ENCODE peak calls at places on chromosomes 6 and 20, in five cellular contexts. S, T, B, F and A are unnamed samples.

GRCh38 chr6:75368864-75369402 is 84.3 kb upstream of the TMEM30A start:
- DNase-seq in B (no peak), S (no peak), F (no peak), T (no peak), A (no peak)

GRCh38 chr6:47168176-47168575 is 126.0 kb upstream of the ADGRF1 start:
- DNase-seq in B (no peak), F (peak), S (no peak), T (peak), A (no peak)

GRCh38 chr6:136822379-136823127 is at the start of gene PEX7:
- DNase-seq in S (peak), F (peak), T (peak), B (peak), A (peak)

GRCh38 chr6:10303806-10304520 is 110.9 kb downstream of the TFAP2A start:
- DNase-seq in F (no peak), T (no peak), B (no peak), S (no peak), A (no peak)

GRCh38 chr6:26016326-26017275 is 54.0 kb downstream of the TRIM38 start:
- DNase-seq in F (no peak), B (no peak), S (no peak), T (peak), A (no peak)

GRCh38 chr6:4010682-4011081 is 68.3 kb downstream of the FAM217A start:
- DNase-seq in B (no peak), F (no peak), T (no peak), S (no peak), A (no peak)

GRCh38 chr6:3882865-3883264 is 33.7 kb downstream of the FAM50B start:
- DNase-seq in S (no peak), F (no peak), B (no peak), T (no peak), A (no peak)

GRCh38 chr20:53258741-53259140 is 286.6 kb downstream of the TSHZ2 start:
- DNase-seq in B (no peak), T (no peak), S (no peak), F (peak), A (peak)

GRCh38 chr20:45995213-45996097 is 13.3 kb upstream of the MMP9 start:
- DNase-seq in B (no peak), T (no peak), F (no peak), S (no peak), A (peak)

DNA sequence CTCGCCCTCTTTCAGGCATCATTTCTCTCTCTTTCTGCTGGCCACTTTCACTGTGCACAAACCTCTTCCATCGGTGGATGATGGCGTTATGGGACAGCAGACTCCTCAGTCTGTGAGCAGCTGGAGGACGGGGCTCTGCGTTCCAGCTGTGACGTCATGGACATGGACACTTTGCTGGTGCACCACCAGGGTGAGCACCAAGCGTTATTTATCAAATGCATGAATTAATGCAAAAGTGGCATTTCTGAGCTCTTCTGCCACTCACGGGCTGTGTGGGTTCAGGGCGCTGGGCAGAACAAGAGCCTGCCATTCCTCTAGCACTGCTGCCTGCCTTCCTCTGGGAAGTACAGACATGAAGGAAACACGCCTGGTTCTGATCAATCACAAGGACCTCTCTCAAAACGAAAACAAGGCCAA is 82.9 kb upstream of the MPC1 start:
- DNase-seq in B (no peak), T (peak), F (no peak), S (no peak), A (no peak)
- TF ChIP-seq CTCF in B (no peak), T (peak), F (no peak), S (no peak), A (no peak)

DNA sequence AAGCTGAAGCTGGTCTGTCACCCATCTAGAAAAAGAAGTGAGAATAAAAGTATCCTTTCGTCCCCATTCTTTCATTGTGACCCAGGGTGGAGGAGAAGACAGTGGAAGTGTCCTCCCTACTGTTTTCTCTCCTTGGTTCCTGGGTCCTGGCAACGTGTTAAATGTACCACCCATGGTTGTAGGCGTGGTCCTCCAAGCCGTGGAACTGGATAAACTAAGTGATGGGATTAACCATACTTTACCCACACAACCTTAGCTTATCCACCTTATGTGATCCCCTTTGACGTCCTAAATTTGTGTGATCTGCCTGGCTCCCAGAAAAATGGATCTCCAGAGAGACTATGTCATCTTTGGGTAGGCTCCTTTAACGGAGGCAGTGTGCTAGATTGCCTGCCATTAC is 47.4 kb downstream of the HLA-DPB1 start:
- DNase-seq in F (no peak), T (no peak), S (no peak), B (no peak), A (no peak)
- H3K4me3 ChIP-seq in F (no peak), T (no peak), S (no peak), B (no peak), A (no peak)

GRCh38 chr6:56366112-56366852 is 118.9 kb upstream of the COL21A1 start:
- DNase-seq in F (no peak), B (peak), S (no peak), T (no peak), A (no peak)

GRCh38 chr6:56370591-56371198 is 123.3 kb upstream of the COL21A1 start:
- DNase-seq in S (no peak), B (no peak), F (peak), T (no peak), A (peak)

GRCh38 chr6:56372621-56373020 is 125.2 kb upstream of the COL21A1 start:
- DNase-seq in F (no peak), T (no peak), B (no peak), S (no peak), A (no peak)

GRCh38 chr6:56368484-56368883 is 121.1 kb upstream of the COL21A1 start:
- DNase-seq in S (no peak), T (no peak), F (no peak), B (no peak), A (no peak)

DNA sequence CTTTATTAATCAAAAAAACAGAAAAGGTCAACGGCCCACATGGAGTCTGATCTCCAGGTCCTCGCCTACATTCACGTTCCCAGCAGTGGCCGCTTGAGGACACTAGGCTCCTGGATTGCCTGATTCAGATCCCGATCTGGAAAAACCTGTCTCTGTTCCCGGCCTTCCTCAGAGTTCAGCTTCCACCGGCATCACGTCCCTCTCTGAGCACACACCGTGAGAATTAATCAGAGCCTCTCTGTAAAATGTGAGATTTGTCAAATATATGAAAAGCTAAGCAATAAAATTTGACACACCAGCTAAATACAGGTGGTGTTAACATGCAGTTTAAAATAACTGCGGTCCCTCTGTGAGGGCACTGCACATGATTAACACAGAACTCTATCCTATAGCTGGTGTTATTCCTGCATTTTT is 122.8 kb upstream of the COL21A1 start:
- DNase-seq in T (peak), S (no peak), F (peak), B (peak), A (peak)
- TF ChIP-seq CTCF in T (peak), S (no peak), F (no peak), B (peak), A (peak)

GRCh38 chr20:16729080-16729479 is 746 bp upstream of the SNRPB2 start:
- DNase-seq in S (no peak), T (no peak), B (no peak), F (no peak), A (no peak)
- H3K4me3 ChIP-seq in S (no peak), T (peak), B (peak), F (peak), A (peak)

GRCh38 chr20:41356951-41357350 is 9.7 kb downstream of the EMILIN3 start:
- DNase-seq in T (no peak), F (no peak), B (no peak), S (no peak), A (no peak)

GRCh38 chr20:41358230-41358629 is 8.4 kb downstream of the EMILIN3 start:
- DNase-seq in B (no peak), F (no peak), S (no peak), T (no peak), A (no peak)

GRCh38 chr20:41358717-41359116 is 7.9 kb downstream of the EMILIN3 start:
- DNase-seq in B (no peak), T (no peak), S (no peak), F (no peak), A (no peak)

GRCh38 chr20:41355598-41356203 is 10.9 kb downstream of the EMILIN3 start:
- DNase-seq in T (no peak), F (no peak), S (no peak), B (no peak), A (no peak)

DNA sequence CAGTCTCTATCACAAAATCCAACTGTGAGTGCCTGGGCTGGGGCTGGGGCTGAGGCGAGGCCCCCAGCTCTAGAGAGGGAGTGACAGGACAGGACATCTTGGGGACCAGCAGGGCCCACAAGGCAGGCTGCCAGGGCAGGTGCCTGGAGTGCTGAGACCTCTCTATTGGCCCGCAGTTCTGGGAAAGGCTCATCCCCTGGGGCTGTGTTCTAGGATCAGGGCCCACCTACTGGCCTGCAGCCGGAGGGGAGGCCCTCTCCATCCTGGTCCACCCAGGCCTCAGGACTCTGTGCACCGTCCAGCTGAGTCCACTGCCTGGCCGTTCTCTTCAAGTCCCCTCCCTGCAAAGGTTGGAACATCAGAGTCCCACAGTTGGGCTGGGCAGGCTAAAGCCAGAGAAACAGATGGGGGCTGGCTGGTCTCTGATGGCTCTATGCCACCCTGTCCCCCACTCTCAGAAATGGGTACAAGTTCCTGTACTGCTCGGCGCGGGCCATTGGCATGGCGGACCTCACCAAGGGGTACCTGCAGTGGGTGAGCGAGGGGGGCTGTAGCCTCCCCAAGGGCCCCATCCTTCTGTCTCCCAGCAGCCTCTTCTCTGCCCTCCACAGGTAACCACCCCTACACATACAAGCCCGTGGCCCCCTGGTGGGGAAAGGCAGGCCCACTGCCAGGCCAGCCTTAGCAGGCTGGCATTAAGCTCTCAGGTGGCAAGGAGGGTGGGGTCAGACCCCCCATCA is 9.0 kb downstream of the EMILIN3 start:
- DNase-seq in S (no peak), T (no peak), B (no peak), F (no peak), A (no peak)
- TF ChIP-seq CTCF in S (peak), T (no peak), B (no peak), F (no peak), A (no peak)

GRCh38 chr20:19784511-19785172 is 26.6 kb downstream of the RIN2 start:
- DNase-seq in T (peak), F (peak), B (peak), S (no peak), A (peak)

GRCh38 chr20:19785886-19786285 is 27.8 kb downstream of the RIN2 start:
- DNase-seq in F (no peak), T (no peak), S (no peak), B (no peak), A (no peak)

GRCh38 chr20:19783966-19784401 is 25.9 kb downstream of the RIN2 start:
- DNase-seq in T (peak), S (no peak), F (peak), B (no peak), A (peak)

GRCh38 chr20:19786311-19786710 is 28.3 kb downstream of the RIN2 start:
- DNase-seq in T (peak), F (no peak), S (no peak), B (peak), A (no peak)

DNA sequence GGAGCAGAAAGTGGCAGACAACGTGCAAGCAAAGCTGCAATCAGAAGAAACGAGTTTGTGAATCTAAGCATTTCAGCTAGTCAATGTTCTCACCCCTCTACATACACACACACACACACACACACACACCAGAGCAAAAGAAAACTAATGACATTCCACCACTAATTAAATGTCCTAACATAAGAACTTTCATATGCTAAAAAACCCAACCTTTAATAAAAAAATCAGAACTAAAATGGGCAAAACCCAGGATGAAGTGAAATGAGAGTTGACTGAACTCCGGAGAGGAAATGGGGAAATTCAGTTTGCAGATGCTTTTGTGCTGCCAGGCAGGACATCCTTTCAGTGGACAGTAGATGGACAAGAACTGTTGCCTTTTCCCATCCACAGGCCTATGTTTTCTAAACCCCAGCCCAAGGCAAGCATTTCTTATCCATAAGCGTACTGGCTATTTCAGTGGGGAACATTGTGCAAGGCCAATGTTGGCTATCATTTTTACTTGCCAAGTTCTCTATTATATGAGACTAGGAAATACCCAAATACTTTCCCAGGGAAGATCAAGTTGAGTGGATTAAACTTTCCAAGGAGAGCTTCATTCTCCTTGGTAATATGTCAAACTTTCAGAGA is 27.2 kb downstream of the RIN2 start:
- DNase-seq in B (no peak), T (no peak), S (no peak), F (no peak), A (no peak)
- H3K4me3 ChIP-seq in B (no peak), T (peak), S (no peak), F (no peak), A (no peak)

GRCh38 chr6:34508425-34508824 is 42.5 kb downstream of the PACSIN1 start:
- DNase-seq in B (no peak), S (no peak), T (no peak), F (no peak), A (no peak)
- TF ChIP-seq CTCF in B (no peak), S (no peak), T (no peak), F (no peak), A (no peak)

GRCh38 chr6:143471822-143472221 is 21.2 kb downstream of the PEX3 start:
- DNase-seq in F (no peak), T (no peak), B (no peak), S (no peak), A (no peak)
- H3K4me3 ChIP-seq in F (no peak), T (no peak), B (no peak), S (no peak), A (no peak)